ENCODE peak calls at places on chromosomes 3 and 15, in eight cellular contexts. Y, Q, V, M, R, W, S and B are unnamed samples. For H3K9me3, the result is how much of the 10 kb centered on the place peaks cover.

GRCh38 chr3:119913021-119913420 is 131.1 kb downstream of the NR1I2 start:
- DNase-seq in V (no peak), W (no peak), Y (no peak), M (no peak), S (no peak), Q (no peak), R (no peak), B (no peak)

GRCh38 chr3:132464066-132464465 is 46.8 kb downstream of the DNAJC13 start:
- DNase-seq in Y (no peak), V (no peak), W (no peak), R (no peak), M (no peak), S (no peak), Q (no peak), B (no peak)

GRCh38 chr3:150351398-150351797 is 56.7 kb upstream of the TSC22D2 start:
- DNase-seq in Q (no peak), V (no peak), Y (no peak), W (no peak), S (no peak), R (no peak), M (no peak), B (no peak)

GRCh38 chr3:52277972-52278509 is 408 bp downstream of the WDR82 start:
- DNase-seq in M (peak), R (peak), Y (peak), Q (no peak), S (peak), W (no peak), V (peak), B (no peak)

GRCh38 chr15:26235148-26235769 is 372.1 kb upstream of the ATP10A start:
- DNase-seq in V (no peak), S (peak), W (no peak), M (no peak), R (no peak), Y (peak), Q (no peak), B (no peak)

GRCh38 chr15:75694241-75695182 is 18.1 kb downstream of the CSPG4 start:
- DNase-seq in V (peak), M (peak), S (peak), R (peak), Q (peak), Y (peak), W (peak), B (peak)

GRCh38 chr15:43968551-43968950 is 141.7 kb downstream of the WDR76 start:
- DNase-seq in W (no peak), Y (no peak), M (no peak), V (no peak), R (no peak), S (no peak), Q (no peak), B (no peak)

GRCh38 chr3:38651153-38651789 is 1.8 kb upstream of the SCN5A start:
- DNase-seq in V (peak), S (peak), M (peak), Y (peak), Q (peak), W (peak), R (peak), B (peak)

GRCh38 chr15:43510230-43511011 is 7.0 kb upstream of the MAP1A start:
- DNase-seq in R (peak), W (peak), Q (peak), M (peak), V (peak), S (peak), Y (peak), B (peak)

GRCh38 chr15:79030470-79030869 is 60.1 kb downstream of the RASGRF1 start:
- DNase-seq in W (no peak), M (no peak), S (no peak), Y (peak), Q (no peak), V (no peak), R (no peak), B (no peak)

GRCh38 chr3:18295171-18295920 is 129.8 kb downstream of the SATB1 start:
- DNase-seq in Y (peak), Q (peak), V (no peak), S (peak), W (peak), M (no peak), R (peak), B (peak)

GRCh38 chr15:70643783-70644125 is 119.6 kb downstream of the UACA start:
- DNase-seq in W (no peak), M (no peak), R (no peak), Y (no peak), V (no peak), S (no peak), Q (no peak), B (no peak)

GRCh38 chr3:13215940-13216546 is 142.8 kb upstream of the IQSEC1 start:
- DNase-seq in R (no peak), Y (no peak), W (no peak), Q (no peak), V (peak), M (no peak), S (no peak), B (no peak)

GRCh38 chr15:77010312-77010686 is 15.4 kb downstream of the PSTPIP1 start:
- DNase-seq in Y (no peak), S (no peak), W (no peak), Q (no peak), V (no peak), M (no peak), R (no peak), B (no peak)

GRCh38 chr3:42708611-42709151 is 6.1 kb upstream of the HHATL start:
- DNase-seq in V (no peak), R (no peak), M (peak), Y (no peak), Q (no peak), S (no peak), W (peak), B (no peak)

GRCh38 chr3:15325228-15325627 is 7.2 kb downstream of the SH3BP5 start:
- DNase-seq in S (no peak), Q (no peak), W (peak), Y (peak), R (no peak), V (peak), M (no peak), B (peak)

GRCh38 chr3:197512691-197513571 is 42.8 kb downstream of the BDH1 start:
- DNase-seq in Y (peak), R (no peak), V (no peak), S (no peak), W (no peak), M (no peak), Q (no peak), B (no peak)

GRCh38 chr3:197516517-197516889 is 39.3 kb downstream of the BDH1 start:
- DNase-seq in M (no peak), R (no peak), W (peak), V (no peak), S (no peak), Y (peak), Q (peak), B (no peak)

GRCh38 chr3:197511853-197512635 is 43.7 kb downstream of the BDH1 start:
- DNase-seq in V (no peak), S (no peak), Y (peak), M (no peak), Q (no peak), R (no peak), W (no peak), B (no peak)

GRCh38 chr3:197513953-197514785 is 41.6 kb downstream of the BDH1 start:
- DNase-seq in M (no peak), V (no peak), Q (no peak), Y (peak), R (no peak), W (no peak), S (no peak), B (no peak)

GRCh38 chr3:197514786-197515090 is 41.0 kb downstream of the BDH1 start:
- DNase-seq in Y (peak), W (no peak), S (no peak), Q (no peak), M (no peak), R (no peak), V (no peak), B (no peak)
- H3K27ac ChIP-seq in Y (no peak), W (no peak), S (no peak), Q (no peak), M (no peak), R (no peak), V (no peak), B (no peak)

DNA sequence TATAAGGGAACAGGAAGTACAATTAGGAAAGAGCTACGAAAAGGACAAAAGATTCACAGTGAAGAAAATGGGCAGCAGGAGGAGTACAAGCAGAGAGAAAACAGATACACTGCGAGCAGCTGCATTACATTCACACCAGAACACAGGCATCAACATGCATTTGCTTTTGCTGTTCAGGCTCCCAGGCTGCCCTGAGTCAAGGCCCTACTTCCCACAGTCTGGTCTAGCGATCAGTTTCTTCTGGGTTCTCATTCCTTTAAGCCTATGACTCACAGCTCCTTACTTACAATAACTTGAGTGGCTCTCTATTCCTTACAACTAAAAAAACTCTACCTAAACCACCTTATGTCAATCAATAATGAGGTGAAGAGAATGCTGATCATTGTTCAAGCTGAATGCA is 24.5 kb upstream of the ZNF445 start:
- DNase-seq in Y (no peak), V (no peak), R (no peak), Q (no peak), S (no peak), M (no peak), W (no peak), B (no peak)
- H3K9me3 ChIP-seq in Y (half or more), V (under half), R (under half), Q (under half), S (under half), M (under half), W (under half), B (under half)

DNA sequence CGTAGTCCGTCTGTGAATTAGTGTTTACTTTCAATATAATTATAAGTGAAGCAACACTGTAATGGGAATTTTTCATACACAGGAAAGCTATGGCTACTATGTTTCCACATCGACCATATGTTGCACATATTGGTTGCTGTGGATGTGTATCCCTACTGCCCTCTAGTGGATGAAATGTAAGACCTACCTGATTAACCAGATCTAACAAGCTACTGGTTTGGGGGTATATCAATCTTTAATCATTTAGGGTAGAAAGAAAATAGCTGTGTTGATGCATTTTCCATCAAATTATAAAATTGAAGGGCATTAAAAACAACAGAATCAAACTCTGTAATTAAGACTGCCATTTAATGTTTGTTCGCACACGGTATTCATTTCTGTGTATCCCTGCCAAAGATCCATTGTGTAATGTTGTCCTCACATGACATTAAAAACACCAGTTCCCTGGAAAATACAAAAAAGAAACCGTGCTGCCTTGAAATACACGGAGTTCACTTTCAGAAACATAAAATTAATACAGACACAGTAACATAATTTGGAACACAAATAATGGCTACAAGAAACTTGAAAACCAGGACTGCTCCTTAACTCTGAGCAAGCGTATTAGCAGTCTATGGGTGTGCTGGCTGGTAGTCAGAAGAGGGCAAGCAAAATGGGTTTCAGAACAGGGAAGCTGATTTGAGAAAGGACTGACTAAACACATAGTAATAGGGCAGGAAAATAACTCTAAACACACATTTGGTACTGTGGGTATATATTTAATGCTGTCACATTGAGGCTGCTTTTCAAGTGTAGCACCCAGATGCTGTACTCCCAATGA is 125.1 kb downstream of the TIGIT start:
- DNase-seq in Y (no peak), W (no peak), S (peak), V (peak), M (no peak), Q (no peak), R (peak), B (no peak)
- H3K4me3 ChIP-seq in Y (no peak), W (no peak), S (no peak), V (no peak), M (peak), Q (peak), R (no peak), B (peak)

GRCh38 chr3:2097641-2098191 is 950 bp upstream of the CNTN4 start:
- DNase-seq in W (no peak), M (no peak), V (no peak), Y (no peak), R (no peak), S (peak), Q (no peak), B (no peak)
- H3K27ac ChIP-seq in W (no peak), M (peak), V (no peak), Y (no peak), R (no peak), S (no peak), Q (peak), B (no peak)

DNA sequence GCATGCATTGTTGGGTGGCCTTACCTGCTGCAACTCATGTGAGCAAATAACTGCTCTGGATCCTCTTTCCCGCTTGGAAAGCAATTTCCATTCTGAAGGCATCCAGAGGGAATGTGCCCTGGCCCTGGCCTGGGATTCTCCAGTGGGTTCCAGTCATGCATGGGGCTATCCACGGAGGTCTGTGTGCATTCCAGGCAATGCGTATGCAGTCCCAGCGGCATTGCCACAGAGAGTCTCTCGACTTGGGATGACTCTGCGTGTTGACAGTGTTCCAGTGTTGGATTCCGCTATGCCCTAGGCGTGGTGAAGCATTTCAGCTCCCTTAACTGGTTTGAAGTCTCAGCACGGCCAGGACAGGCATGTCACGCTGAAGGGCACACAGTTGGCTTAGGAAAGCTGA is 113.9 kb downstream of the SNRPN start:
- DNase-seq in R (no peak), V (no peak), S (no peak), W (no peak), Y (no peak), M (no peak), Q (no peak), B (no peak)
- H3K9me3 ChIP-seq in R (under half), V (under half), S (under half), W (half or more), Y (half or more), M (half or more), Q (half or more), B (half or more)

GRCh38 chr3:133659806-133660205 is 1.9 kb downstream of the TOPBP1 start:
- DNase-seq in S (no peak), V (no peak), M (no peak), R (no peak), Y (no peak), W (no peak), Q (no peak), B (no peak)
- H3K4me3 ChIP-seq in S (no peak), V (no peak), M (no peak), R (peak), Y (peak), W (no peak), Q (no peak), B (no peak)

GRCh38 chr3:73674280-73674679 is 49.5 kb upstream of the PDZRN3 start:
- DNase-seq in W (no peak), R (no peak), V (peak), M (no peak), S (no peak), Q (no peak), Y (no peak), B (no peak)
- H3K27ac ChIP-seq in W (no peak), R (no peak), V (no peak), M (no peak), S (no peak), Q (no peak), Y (no peak), B (no peak)